ENCODE peak calls at places on chromosomes 16 and 17, in five cellular contexts. X, G, O, K and H are unnamed samples.

GRCh38 chr16:4026854-4027253 is 89.4 kb downstream of the ADCY9 start:
- DNase-seq in X (no peak), G (no peak), O (no peak), K (no peak), H (no peak)

GRCh38 chr17:61411114-61411943 is 11.7 kb downstream of the TBX2 start:
- DNase-seq in X (no peak), G (peak), O (no peak), K (no peak), H (peak)

GRCh38 chr16:54242199-54242598 is 44.4 kb downstream of the IRX3 start:
- DNase-seq in X (no peak), G (no peak), O (no peak), K (no peak), H (peak)

GRCh38 chr16:77812856-77813523 is 24.6 kb downstream of the VAT1L start:
- DNase-seq in X (no peak), G (peak), O (no peak), K (no peak), H (no peak)

GRCh38 chr16:12130691-12131302 is 154.3 kb downstream of the SNX29 start:
- DNase-seq in X (no peak), G (no peak), O (no peak), K (no peak), H (no peak)

GRCh38 chr16:17404903-17405691 is 65.7 kb downstream of the XYLT1 start:
- DNase-seq in X (no peak), G (peak), O (no peak), K (peak), H (no peak)

GRCh38 chr16:91484-91883 is 13.5 kb downstream of the MPG start:
- DNase-seq in X (no peak), G (peak), O (no peak), K (no peak), H (no peak)

GRCh38 chr16:13148836-13149235 is 247.4 kb downstream of the SHISA9 start:
- DNase-seq in X (no peak), G (no peak), O (no peak), K (no peak), H (no peak)

GRCh38 chr17:43908111-43908721 is 880 bp upstream of the MPP2 start:
- DNase-seq in X (peak), G (peak), O (peak), K (peak), H (peak)

GRCh38 chr16:12176051-12176450 is 199.5 kb downstream of the SNX29 start:
- DNase-seq in X (no peak), G (no peak), O (no peak), K (no peak), H (no peak)

GRCh38 chr16:17529982-17530760 is 59.4 kb upstream of the XYLT1 start:
- DNase-seq in X (no peak), G (no peak), O (no peak), K (no peak), H (no peak)

GRCh38 chr17:10875411-10875810 is 37.5 kb upstream of the PIRT start:
- DNase-seq in X (no peak), G (peak), O (no peak), K (no peak), H (peak)

GRCh38 chr17:74493381-74493833 is 27.0 kb downstream of the CD300A start:
- DNase-seq in X (peak), G (peak), O (peak), K (peak), H (peak)

GRCh38 chr16:82715833-82716232 is 89.1 kb downstream of the CDH13 start:
- DNase-seq in X (no peak), G (peak), O (no peak), K (no peak), H (no peak)

GRCh38 chr16:56886826-56887225 is 21.8 kb downstream of the SLC12A3 start:
- DNase-seq in X (no peak), G (no peak), O (no peak), K (no peak), H (no peak)

GRCh38 chr17:49483588-49484509 is 11.2 kb upstream of the NGFR start:
- DNase-seq in X (no peak), G (no peak), O (no peak), K (no peak), H (no peak)

GRCh38 chr16:4323845-4324478 is 8.1 kb downstream of the GLIS2 start:
- DNase-seq in X (no peak), G (peak), O (no peak), K (no peak), H (peak)

GRCh38 chr16:50121721-50122445 is 31.2 kb upstream of the TENT4B start:
- DNase-seq in X (no peak), G (no peak), O (no peak), K (no peak), H (no peak)